ENCODE peak calls at places on chromosomes 7 and 10, in ten cellular contexts. K is GDM1; A is GM03348; E is left ventricle myocardium inferior; S is CD4-positive, alpha-beta memory T cell; J is dermis blood vessel endothelial cell; R is iPS DF 6.9; Y is NCI-H1092; N is RWPE1; T is occipital lobe. Q is an unnamed sample.

GRCh38 chr10:132564690-132565089 is 27.1 kb downstream of the INPP5A start:
- DNase-seq in K (no peak), A (no peak), E (no peak), S (no peak), J (no peak), R (no peak), Y (no peak), N (no peak), T (no peak), Q (no peak)

GRCh38 chr7:7344583-7344982 is 162.2 kb downstream of the C1GALT1 start:
- DNase-seq in K (no peak), A (no peak), E (no peak), S (no peak), J (no peak), R (no peak), Y (no peak), N (no peak), T (no peak), Q (no peak)

GRCh38 chr7:90973146-90973545 is 291.1 kb upstream of the FZD1 start:
- DNase-seq in K (no peak), A (peak; percentile 14), E (no peak), S (no peak), J (peak; percentile 1), R (no peak), Y (no peak), N (no peak), T (no peak), Q (no peak)

GRCh38 chr10:132865236-132865635 is 77.1 kb downstream of the CFAP46 start:
- DNase-seq in K (no peak), A (no peak), E (peak; percentile 7), S (no peak), J (no peak), R (no peak), Y (no peak), N (no peak), T (no peak), Q (no peak)

GRCh38 chr7:36001546-36001945 is 151.5 kb upstream of the EEPD1 start:
- DNase-seq in K (no peak), A (no peak), E (no peak), S (no peak), J (no peak), R (no peak), Y (no peak), N (no peak), T (no peak), Q (no peak)

GRCh38 chr7:12162420-12163113 is 48.5 kb upstream of the TMEM106B start:
- DNase-seq in K (no peak), A (peak; percentile 4), E (no peak), S (no peak), J (peak; percentile 84), R (no peak), Y (no peak), N (peak; percentile 50), T (no peak), Q (no peak)

GRCh38 chr7:80823066-80823465 is 95.8 kb downstream of the SEMA3C start:
- DNase-seq in K (no peak), A (no peak), E (no peak), S (no peak), J (no peak), R (no peak), Y (no peak), N (no peak), T (no peak), Q (no peak)

GRCh38 chr7:71801996-71802395 is 610.1 kb downstream of the CALN1 start:
- DNase-seq in K (no peak), A (no peak), E (no peak), S (no peak), J (no peak), R (no peak), Y (no peak), N (no peak), T (no peak), Q (no peak)

Q was measured in AG04449.